ENCODE peak calls at places on chromosomes 12 and 14, in four cellular contexts. M is cardiac muscle cell; Y is CD8-positive, alpha-beta T cell; G is psoas muscle. L is an unnamed sample. For H3K36me3, the result is how much of the 10 kb centered on the place peaks cover.

GRCh38 chr12:64080319-64081008 is 141.6 kb downstream of the KICS2 start:
- DNase-seq in M (no peak), Y (no peak), G (no peak), L (no peak)

GRCh38 chr14:52129733-52130132 is 60.9 kb upstream of the NID2 start:
- DNase-seq in M (peak), Y (no peak), G (no peak), L (no peak)

GRCh38 chr12:19856389-19856788 is 417.1 kb downstream of the AEBP2 start:
- DNase-seq in M (no peak), Y (no peak), G (no peak), L (no peak)

GRCh38 chr12:68617160-68617926 is 6.6 kb downstream of the RAP1B start:
- DNase-seq in M (no peak), Y (no peak), G (no peak), L (no peak)

GRCh38 chr12:112482734-112483133 is 64.0 kb downstream of the PTPN11 start:
- DNase-seq in M (no peak), Y (no peak), G (no peak), L (no peak)

GRCh38 chr12:22042981-22043669 is 2.9 kb upstream of the CMAS start:
- DNase-seq in M (no peak), Y (no peak), G (no peak), L (no peak)

GRCh38 chr14:65042731-65043372 is 56.2 kb downstream of the FNTB start:
- DNase-seq in M (no peak), Y (no peak), G (no peak), L (peak)

GRCh38 chr14:96824283-96824682 is 27.1 kb downstream of the VRK1 start:
- DNase-seq in M (no peak), Y (no peak), G (no peak), L (no peak)

GRCh38 chr12:117579939-117580717 is 218.7 kb upstream of the NOS1 start:
- DNase-seq in M (no peak), Y (no peak), G (no peak), L (no peak)

GRCh38 chr12:78611504-78611903 is 253.1 kb upstream of the SYT1 start:
- DNase-seq in M (no peak), Y (no peak), G (no peak), L (no peak)

GRCh38 chr14:49702725-49703124 is 9.8 kb downstream of the KLHDC1 start:
- DNase-seq in M (no peak), Y (no peak), G (no peak), L (no peak)

GRCh38 chr12:72872488-72872887 is 600.3 kb downstream of the TRHDE start:
- DNase-seq in M (no peak), Y (no peak), G (no peak), L (no peak)

GRCh38 chr14:25197885-25198284 is 147.9 kb upstream of the STXBP6 start:
- DNase-seq in M (no peak), Y (no peak), G (no peak), L (no peak)

GRCh38 chr14:71720978-71721624 is 211.1 kb upstream of the RGS6 start:
- DNase-seq in M (peak), Y (no peak), G (no peak), L (no peak)

GRCh38 chr12:3636328-3636727 is 116.6 kb downstream of the CRACR2A start:
- DNase-seq in M (no peak), Y (no peak), G (no peak), L (no peak)

GRCh38 chr14:50984061-50984710 is 39.9 kb upstream of the PYGL start:
- DNase-seq in M (no peak), Y (no peak), G (no peak), L (no peak)
- H3K4me3 ChIP-seq in M (no peak), Y (no peak), G (no peak), L (no peak)

DNA sequence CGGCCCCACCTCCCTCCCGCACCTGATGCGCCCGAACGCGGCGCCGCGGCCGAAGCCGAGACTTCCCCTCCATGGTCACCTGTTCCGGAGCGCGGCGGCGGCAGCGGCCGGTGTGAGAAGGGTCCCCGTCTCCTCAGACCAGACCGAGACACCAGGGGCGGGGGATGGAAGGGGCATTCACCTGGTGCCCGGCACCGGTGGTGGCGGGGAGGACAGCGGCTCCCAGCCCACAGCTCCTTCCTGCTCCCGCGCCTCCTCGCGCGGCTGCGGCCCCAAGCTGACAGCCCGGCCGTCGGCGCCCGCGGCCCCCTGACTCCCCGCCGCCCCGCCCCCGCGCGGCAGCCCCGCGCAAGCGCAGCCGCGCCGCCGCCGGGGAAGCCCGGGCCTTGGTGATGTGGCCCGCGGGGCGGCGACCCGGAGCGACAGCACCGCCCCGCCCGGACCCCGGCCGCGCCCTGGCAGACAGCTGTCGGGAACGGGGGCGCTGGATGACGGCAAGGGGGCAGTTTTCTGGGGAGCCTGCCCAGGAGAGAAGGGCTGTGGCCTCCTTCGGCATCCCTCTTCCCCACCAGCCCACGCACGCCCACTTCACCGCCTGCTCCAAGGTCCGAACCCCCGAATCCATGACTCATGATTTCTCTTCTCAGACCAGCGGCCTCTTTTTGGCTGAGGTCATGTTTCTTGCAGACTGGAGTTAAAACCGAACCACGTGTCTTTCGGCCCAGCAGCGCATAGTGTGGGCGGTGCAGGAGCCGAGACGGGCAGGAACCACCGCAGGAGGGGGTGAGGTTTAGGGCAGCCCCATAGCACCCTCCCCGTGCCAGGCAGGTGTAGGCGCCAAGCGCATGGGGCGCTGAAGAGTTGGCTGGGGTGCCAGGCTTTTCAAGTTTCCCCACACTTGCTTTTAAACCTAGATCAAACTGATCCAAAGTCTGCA is at the start of gene SLC41A2:
- DNase-seq in M (peak), Y (peak), G (peak), L (peak)
- TF ChIP-seq CTCF in M (no peak), Y (no peak), G (peak), L (peak)

GRCh38 chr12:27194644-27195043 is 49.4 kb upstream of the STK38L start:
- DNase-seq in M (no peak), Y (no peak), G (no peak), L (no peak)
- H3K36me3 ChIP-seq in M (under half), Y (under half), G (under half), L (under half)

GRCh38 chr12:88638956-88639355 is 58.7 kb upstream of the KITLG start:
- DNase-seq in M (no peak), Y (no peak), G (no peak), L (no peak)
- H3K4me3 ChIP-seq in M (no peak), Y (no peak), G (peak), L (no peak)

GRCh38 chr12:46370792-46371717 is 1.5 kb downstream of the SLC38A2 start:
- DNase-seq in M (peak), Y (peak), G (peak), L (peak)
- TF ChIP-seq CTCF in M (no peak), Y (no peak), G (no peak), L (no peak)

GRCh38 chr14:103129301-103130016 is 6.2 kb downstream of the TNFAIP2 start:
- DNase-seq in M (no peak), Y (no peak), G (no peak), L (no peak)
- H3K36me3 ChIP-seq in M (under half), Y (under half), G (half or more), L (under half)

DNA sequence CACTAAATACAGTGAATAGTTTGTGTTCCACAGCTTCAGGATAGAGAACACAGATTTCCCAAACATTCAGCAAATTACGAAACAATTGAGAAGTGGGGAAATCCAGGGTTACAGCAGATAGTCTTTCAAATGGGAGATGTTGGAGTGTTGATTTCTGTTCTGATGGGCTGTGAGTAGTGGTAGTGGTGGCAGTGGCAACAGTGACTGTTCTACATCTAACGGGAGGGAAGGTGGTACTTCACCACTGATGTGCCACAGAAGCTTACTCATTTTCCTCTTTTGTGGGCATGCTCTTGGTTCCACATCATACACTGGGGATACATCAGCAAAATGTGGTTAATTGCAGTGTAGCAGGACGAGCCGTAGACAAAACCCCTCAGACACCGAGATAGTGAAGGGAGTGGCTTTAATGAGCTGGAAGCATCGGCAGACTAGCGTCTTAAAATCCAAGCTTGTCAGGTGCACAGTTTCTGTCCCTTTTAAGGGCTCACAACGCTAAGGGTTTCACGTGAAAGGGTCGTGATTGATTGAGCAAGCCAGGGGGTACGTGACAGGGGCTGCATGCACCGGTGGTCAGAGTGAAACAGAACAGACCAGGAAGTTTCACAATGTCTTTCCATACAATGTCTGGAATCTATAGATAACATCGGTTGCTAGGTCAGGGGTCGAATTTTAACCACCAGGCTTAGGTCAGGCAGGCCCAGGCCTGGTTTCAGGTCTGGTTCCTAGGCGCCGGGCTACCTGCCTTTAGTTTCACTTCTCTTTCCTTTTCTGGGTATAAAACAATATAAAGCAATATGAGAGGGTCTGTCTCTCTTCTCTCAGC is 330.6 kb upstream of the FBXO33 start:
- DNase-seq in M (no peak), Y (peak), G (no peak), L (peak)
- H3K4me3 ChIP-seq in M (no peak), Y (no peak), G (no peak), L (no peak)

L was measured in GM06990.